ENCODE peak calls at places on chromosome 22, in five cellular contexts. D is activated CD8-positive, alpha-beta memory T cell treated with anti-CD3 and anti-CD28 coated beads for 4 hours; K is HT1080; A is dorsolateral prefrontal cortex; B is hypothalamus. X is an unnamed sample.

GRCh38 chr22:46758867-46759290 is 3.6 kb upstream of the TBC1D22A start:
- DNase-seq in A (no peak), K (peak; percentile 57), B (no peak), D (no peak), X (no peak)

GRCh38 chr22:46378499-46379300 is 43.2 kb downstream of the TRMU start:
- DNase-seq in K (no peak), A (no peak), B (no peak), D (no peak), X (no peak)

GRCh38 chr22:50473088-50473487 is 1.7 kb downstream of the SBF1 start:
- DNase-seq in K (no peak), B (no peak), A (no peak), D (peak; percentile 28), X (no peak)

GRCh38 chr22:20569059-20570058 is 61.9 kb downstream of the MED15 start:
- DNase-seq in K (peak; percentile 96), A (peak; percentile 84), D (peak; percentile 52), B (no peak), X (peak; percentile 91)

GRCh38 chr22:20571531-20572007 is 64.2 kb downstream of the MED15 start:
- DNase-seq in A (no peak), D (no peak), K (no peak), B (no peak), X (no peak)

GRCh38 chr22:36926309-36926708 is 12.9 kb downstream of the CSF2RB start:
- DNase-seq in D (no peak), K (no peak), A (no peak), B (no peak), X (no peak)

GRCh38 chr22:29581799-29582198 is 886 bp upstream of the NIPSNAP1 start:
- DNase-seq in B (no peak), K (no peak), A (no peak), D (no peak), X (no peak)

GRCh38 chr22:30402036-30402759 is 5.4 kb downstream of the SEC14L2 start:
- DNase-seq in B (no peak), K (no peak), D (no peak), A (no peak), X (no peak)

X was measured in breast epithelium.